ENCODE peak calls at places on chromosomes 5 and 9, in eight cellular contexts. O is mucosa of descending colon, W is GM10248, B is PC-9, D is mesothelial cell of epicardium, R is RWPE1, A is A549, S is OCI-LY7. J is an unnamed sample.
A peak's percentile ranks its signal among the peaks of the same experiment; 100 is the strongest.

GRCh38 chr5:82106806-82107205 is 135.0 kb downstream of the ATG10 start:
- DNase-seq in D (no peak), B (no peak), A (no peak), S (no peak), O (no peak), R (no peak), W (no peak), J (no peak)

GRCh38 chr5:113364466-113364865 is 70.3 kb downstream of the TSSK1B start:
- DNase-seq in S (no peak), D (no peak), O (no peak), R (no peak), A (no peak), W (no peak), B (no peak), J (no peak)

GRCh38 chr9:133086894-133087293 is 25.1 kb downstream of the CEL start:
- DNase-seq in R (no peak), B (no peak), D (no peak), A (no peak), S (no peak), O (no peak), W (peak; percentile 10), J (no peak)

GRCh38 chr5:122515709-122516431 is 203.8 kb downstream of the SNCAIP start:
- DNase-seq in W (peak; percentile 45), B (peak; percentile 32), R (peak; percentile 69), S (peak; percentile 24), D (no peak), A (peak; percentile 50), O (no peak), J (no peak)

GRCh38 chr5:159826351-159827222 is 89.7 kb upstream of the ADRA1B start:
- DNase-seq in S (peak; percentile 3), R (peak; percentile 86), D (no peak), A (peak; percentile 76), O (no peak), W (peak; percentile 22), B (peak; percentile 84), J (no peak)

GRCh38 chr5:141681695-141682641 is at the start of gene ARAP3:
- DNase-seq in D (peak; percentile 54), S (no peak), B (peak; percentile 84), O (peak; percentile 89), W (no peak), A (peak; percentile 69), R (peak; percentile 95), J (peak; percentile 54)

GRCh38 chr5:149162401-149163084 is 21.2 kb downstream of the ABLIM3 start:
- DNase-seq in S (no peak), B (peak; percentile 48), R (peak; percentile 72), D (no peak), A (no peak), O (no peak), W (peak; percentile 26), J (no peak)

GRCh38 chr5:139140631-139141071 is 57.5 kb downstream of the SIL1 start:
- DNase-seq in W (no peak), B (no peak), O (no peak), S (no peak), D (no peak), A (no peak), R (no peak), J (no peak)

GRCh38 chr5:31027726-31028125 is 165.8 kb upstream of the CDH6 start:
- DNase-seq in A (no peak), R (no peak), S (no peak), B (no peak), O (no peak), D (no peak), W (no peak), J (no peak)

GRCh38 chr9:132589148-132590036 is 7.0 kb downstream of the BARHL1 start:
- DNase-seq in O (no peak), B (no peak), A (peak; percentile 36), R (no peak), D (no peak), W (no peak), S (no peak), J (no peak)

GRCh38 chr5:175254155-175254554 is 189.8 kb downstream of the DRD1 start:
- DNase-seq in W (no peak), B (no peak), R (no peak), A (no peak), S (no peak), O (no peak), D (no peak), J (no peak)

GRCh38 chr5:14793851-14794250 is 77.7 kb downstream of the ANKH start:
- DNase-seq in O (no peak), D (no peak), R (no peak), A (no peak), W (no peak), B (no peak), S (no peak), J (no peak)

GRCh38 chr9:71765693-71766092 is 2.6 kb downstream of the CEMIP2 start:
- DNase-seq in O (no peak), D (no peak), W (no peak), A (no peak), R (no peak), S (no peak), B (no peak), J (peak; percentile 55)

GRCh38 chr9:10095208-10095607 is 517.6 kb downstream of the PTPRD start:
- DNase-seq in B (no peak), D (no peak), O (no peak), W (no peak), R (no peak), A (no peak), S (no peak), J (no peak)

GRCh38 chr5:79074641-79075040 is 5.1 kb downstream of the BHMT2 start:
- DNase-seq in W (no peak), S (no peak), O (no peak), A (no peak), D (no peak), B (no peak), R (peak; percentile 59), J (peak; percentile 14)

GRCh38 chr5:79077680-79078365 is 8.3 kb downstream of the BHMT2 start:
- DNase-seq in B (no peak), R (no peak), A (no peak), W (no peak), O (no peak), D (no peak), S (no peak), J (no peak)

GRCh38 chr5:79080804-79081203 is 11.2 kb downstream of the BHMT2 start:
- DNase-seq in B (no peak), A (no peak), W (no peak), O (no peak), R (no peak), S (no peak), D (no peak), J (no peak)

GRCh38 chr5:79076819-79077218 is 7.3 kb downstream of the BHMT2 start:
- DNase-seq in A (no peak), R (no peak), B (no peak), O (no peak), W (no peak), D (no peak), S (no peak), J (no peak)

GRCh38 chr5:79075646-79076426 is 6.3 kb downstream of the BHMT2 start:
- DNase-seq in D (no peak), O (no peak), A (no peak), W (no peak), S (no peak), R (no peak), B (no peak), J (no peak)
- TF ChIP-seq CTCF in D (no peak), O (no peak), A (no peak), W (no peak), S (peak; percentile 10), R (no peak), B (no peak), J (no peak)

GRCh38 chr9:14440062-14440461 is 126.1 kb upstream of the NFIB start:
- DNase-seq in S (no peak), R (no peak), A (no peak), O (no peak), W (no peak), B (no peak), D (no peak), J (no peak)

GRCh38 chr9:14438232-14438966 is 124.5 kb upstream of the NFIB start:
- DNase-seq in W (no peak), O (no peak), R (no peak), D (no peak), B (no peak), A (no peak), S (no peak), J (no peak)

GRCh38 chr9:14445946-14446345 is 132.0 kb upstream of the NFIB start:
- DNase-seq in A (no peak), S (no peak), B (no peak), O (no peak), W (no peak), R (no peak), D (no peak), J (no peak)

GRCh38 chr9:14439555-14439954 is 125.6 kb upstream of the NFIB start:
- DNase-seq in D (no peak), B (no peak), R (no peak), W (no peak), A (no peak), O (no peak), S (no peak), J (no peak)

GRCh38 chr9:14441976-14442651 is 128.2 kb upstream of the NFIB start:
- DNase-seq in R (no peak), S (peak; percentile 25), W (no peak), A (peak; percentile 45), O (no peak), B (no peak), D (no peak), J (no peak)
- TF ChIP-seq CTCF in R (peak; percentile 12), S (peak; percentile 64), W (no peak), A (peak; percentile 54), O (no peak), B (no peak), D (peak; percentile 46), J (no peak)

DNA sequence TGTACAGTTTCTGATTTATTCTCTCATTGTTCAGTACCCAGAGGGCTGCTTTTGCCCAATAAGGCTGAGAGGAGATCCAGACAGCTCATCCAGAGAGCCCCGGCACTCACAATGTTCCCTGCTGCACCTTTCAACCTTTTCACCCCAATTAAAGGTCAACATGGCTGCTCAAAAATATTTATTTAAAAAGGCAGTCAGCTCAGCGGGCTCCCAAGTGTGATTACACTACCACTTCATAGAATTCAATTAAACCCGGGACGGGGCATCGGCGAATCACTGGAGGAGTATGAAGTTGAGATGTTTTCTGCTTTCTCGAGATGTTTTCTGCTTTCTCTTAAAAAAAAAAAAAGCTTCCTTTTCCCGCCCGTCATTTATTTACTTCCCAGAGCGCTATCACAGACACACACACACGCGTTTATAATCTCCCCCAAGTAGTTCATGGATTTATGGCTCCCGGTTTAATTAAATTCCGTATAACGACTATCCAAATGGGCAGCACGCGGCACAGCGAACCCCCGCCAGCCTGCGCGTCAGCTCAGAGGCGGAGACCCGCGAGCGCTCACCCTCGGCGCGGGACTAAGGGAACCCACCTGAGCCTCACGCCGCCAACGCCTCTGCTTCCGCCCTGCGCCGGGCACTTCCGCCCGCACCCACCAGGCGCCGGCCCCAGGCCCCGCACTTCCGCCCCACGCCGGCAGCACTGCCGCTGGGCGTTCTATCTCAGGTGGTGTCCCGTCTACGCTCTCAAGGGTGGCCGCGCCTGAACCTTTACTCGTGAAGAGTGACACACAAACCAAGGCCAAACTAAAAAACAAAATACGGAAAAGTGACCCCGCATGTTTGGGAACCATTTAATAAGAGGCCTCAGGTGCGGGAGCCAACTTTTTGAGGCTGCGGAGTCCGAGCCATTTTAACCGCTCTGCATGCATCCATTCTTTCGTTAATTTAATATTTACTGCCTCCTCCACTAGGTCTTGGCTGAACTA is at the start of gene C5orf63:
- DNase-seq in A (peak; percentile 61), S (peak; percentile 82), W (peak; percentile 81), B (peak; percentile 58), R (peak; percentile 73), O (peak; percentile 84), D (no peak), J (peak; percentile 85)
- TF ChIP-seq CTCF in A (no peak), S (no peak), W (no peak), B (no peak), R (no peak), O (peak; percentile 13), D (no peak), J (peak; percentile 14)

GRCh38 chr9:95517559-95517933 is 775 bp upstream of the PTCH1 start:
- DNase-seq in O (peak; percentile 32), R (no peak), D (no peak), A (no peak), S (no peak), B (no peak), W (no peak), J (no peak)
- TF ChIP-seq CTCF in O (no peak), R (no peak), D (no peak), A (no peak), S (no peak), B (no peak), W (no peak), J (no peak)

J was measured in activated CD8-positive, alpha-beta T cell treated with anti-CD3 and anti-CD28 coated beads for 36 hours.